ENCODE peak calls at places on chromosomes 5 and 9, in six cellular contexts. X is GM12865, V is RWPE1, O is brain microvascular endothelial cell, L is A549, B is hepatocyte. H is an unnamed sample.

GRCh38 chr5:180649297-180650039 is at the start of gene FLT4:
- DNase-seq in B (peak), O (no peak), X (no peak), V (no peak), L (no peak), H (no peak)

GRCh38 chr9:134936021-134936761 is 18.5 kb upstream of the FCN1 start:
- DNase-seq in L (no peak), V (peak), B (no peak), X (peak), O (no peak), H (no peak)

GRCh38 chr5:72170101-72170500 is 62.8 kb downstream of the MAP1B start:
- DNase-seq in L (no peak), B (no peak), V (no peak), O (no peak), X (no peak), H (no peak)

GRCh38 chr9:37200572-37201005 is 80.2 kb downstream of the ZCCHC7 start:
- DNase-seq in O (no peak), X (no peak), V (peak), B (no peak), L (no peak), H (no peak)

GRCh38 chr5:137741-138140 is 45.8 kb downstream of the PLEKHG4B start:
- DNase-seq in B (no peak), O (no peak), X (no peak), V (no peak), L (no peak), H (no peak)

GRCh38 chr5:141889282-141889871 is 11.2 kb upstream of the PCDH1 start:
- DNase-seq in V (no peak), X (peak), L (peak), B (no peak), O (no peak), H (no peak)

GRCh38 chr5:61416010-61416409 is 84.0 kb downstream of the ZSWIM6 start:
- DNase-seq in V (peak), O (peak), L (no peak), B (peak), X (no peak), H (no peak)

GRCh38 chr9:108053555-108054061 is 564.0 kb upstream of the KLF4 start:
- DNase-seq in V (no peak), B (peak), L (no peak), X (no peak), O (peak), H (no peak)

GRCh38 chr5:50441479-50441815 is 359 bp upstream of the EMB start:
- DNase-seq in L (no peak), X (no peak), B (no peak), V (no peak), O (no peak), H (no peak)

GRCh38 chr5:13745508-13745907 is 199.0 kb downstream of the DNAH5 start:
- DNase-seq in B (no peak), O (peak), V (peak), X (no peak), L (peak), H (no peak)

GRCh38 chr9:70639853-70640814 is 225.7 kb upstream of the KLF9 start:
- DNase-seq in V (peak), L (peak), O (peak), B (peak), X (peak), H (peak)
- TF ChIP-seq CTCF in V (peak), L (peak), O (peak), B (peak), X (peak), H (no peak)

DNA sequence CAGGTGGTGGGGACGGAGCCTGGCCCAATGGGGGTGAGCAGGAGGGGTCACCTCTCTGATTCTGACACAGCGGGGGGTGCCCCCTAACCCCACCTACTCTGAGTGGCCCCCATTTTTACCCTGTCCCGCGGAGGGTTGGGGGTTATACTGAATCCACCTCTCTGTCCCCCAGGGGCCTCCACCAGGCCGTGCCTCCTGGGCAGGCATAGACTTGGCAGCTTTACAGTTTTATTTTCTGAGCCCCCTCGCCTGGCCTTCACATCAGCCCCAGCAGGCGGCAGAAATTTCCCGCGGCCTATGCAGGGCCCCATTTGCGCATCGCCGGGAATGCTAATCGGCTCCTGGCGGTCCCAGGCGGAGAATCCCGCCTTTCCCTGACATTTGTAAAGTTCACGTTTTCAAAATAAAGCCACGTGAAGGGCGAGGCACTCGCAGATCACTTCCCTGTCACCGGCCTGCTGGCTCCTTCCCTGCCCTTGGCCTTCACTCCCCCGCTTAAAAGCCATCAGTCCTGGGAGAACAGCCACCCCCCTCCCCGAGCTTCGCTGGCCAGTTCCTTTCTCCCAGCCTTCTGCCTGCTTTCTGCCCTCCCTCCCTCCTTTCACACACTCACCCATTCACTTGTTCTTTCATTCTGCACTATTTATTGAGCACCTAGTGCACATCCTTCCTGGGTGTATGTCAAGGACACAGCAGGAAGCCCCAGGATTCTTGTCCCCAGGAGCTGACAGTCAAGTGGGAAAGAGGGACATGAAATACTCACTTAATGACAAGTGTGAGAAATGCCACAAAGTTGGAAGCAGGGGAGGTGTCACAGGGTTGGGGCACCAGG is 17.5 kb upstream of the LAMC3 start:
- DNase-seq in L (no peak), V (no peak), O (no peak), B (no peak), X (no peak), H (no peak)
- TF ChIP-seq CTCF in L (no peak), V (no peak), O (peak), B (no peak), X (no peak), H (no peak)

GRCh38 chr9:78365979-78366697 is 69.2 kb downstream of the PSAT1 start:
- DNase-seq in L (peak), V (peak), O (no peak), B (peak), X (no peak), H (no peak)
- TF ChIP-seq CTCF in L (peak), V (peak), O (peak), B (peak), X (no peak), H (peak)

DNA sequence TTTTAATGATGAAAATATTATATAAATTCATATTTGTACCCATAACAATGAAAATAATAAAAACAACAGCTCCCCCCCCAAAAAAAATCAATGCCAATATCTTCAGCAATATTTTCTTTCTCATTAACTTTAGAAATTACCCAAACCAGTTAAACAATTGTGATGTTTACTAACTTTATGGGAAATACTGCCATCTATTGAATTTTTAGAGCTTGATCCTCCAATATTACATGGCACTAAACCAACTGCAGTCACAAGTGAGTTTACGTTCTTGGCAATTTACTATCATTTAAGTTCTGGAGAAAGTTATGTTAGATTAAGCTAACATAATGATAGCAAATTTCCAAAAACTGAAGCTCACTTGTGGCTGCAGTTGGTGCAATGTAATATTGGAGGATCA is 379.6 kb downstream of the CDH18 start:
- DNase-seq in B (no peak), X (no peak), O (no peak), V (peak), L (peak), H (no peak)
- TF ChIP-seq CTCF in B (peak), X (no peak), O (no peak), V (peak), L (no peak), H (no peak)

GRCh38 chr5:139670369-139671095 is 22.4 kb downstream of the CXXC5 start:
- DNase-seq in V (no peak), O (no peak), B (no peak), X (peak), L (no peak), H (no peak)
- TF ChIP-seq CTCF in V (no peak), O (peak), B (peak), X (peak), L (peak), H (peak)

GRCh38 chr9:12667892-12668291 is 25.3 kb upstream of the TYRP1 start:
- DNase-seq in X (no peak), V (no peak), L (no peak), B (no peak), O (no peak), H (no peak)

DNA sequence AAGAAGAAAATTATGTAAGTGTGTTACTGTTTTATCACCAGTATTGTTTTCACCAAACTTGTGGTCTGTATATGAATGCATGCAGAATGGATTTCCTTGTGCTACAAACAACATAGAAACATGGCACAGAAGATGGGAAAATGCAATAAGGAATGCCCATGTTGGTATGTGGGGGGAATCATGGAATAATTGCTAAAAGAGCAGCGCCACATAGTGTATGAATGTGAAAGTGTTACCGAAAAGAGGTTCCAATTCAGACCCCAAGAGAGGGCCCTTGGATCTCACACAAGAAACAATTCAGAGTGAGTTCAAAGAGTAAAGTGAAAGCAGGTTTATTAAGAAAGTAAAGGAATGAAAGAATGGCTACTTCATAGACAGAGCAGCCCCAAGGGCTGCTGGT is 26.4 kb upstream of the TYRP1 start:
- DNase-seq in B (no peak), V (no peak), L (peak), X (no peak), O (no peak), H (no peak)
- TF ChIP-seq CTCF in B (no peak), V (no peak), L (peak), X (peak), O (peak), H (no peak)

GRCh38 chr9:99824378-99825157 is 2.9 kb downstream of the NR4A3 start:
- DNase-seq in V (peak), B (peak), L (no peak), X (peak), O (peak), H (peak)
- TF ChIP-seq CTCF in V (peak), B (peak), L (peak), X (peak), O (peak), H (peak)

H was measured in Calu3.